ENCODE peak calls at places on chromosomes 11 and 22, in seven cellular contexts. K is HL-60; W is CD4-positive, alpha-beta T cell; F is A549; V is ascending aorta; L is progenitor cell of endocrine pancreas; I is tibial artery. J is an unnamed sample.

GRCh38 chr11:130580372-130580771 is 131.9 kb downstream of the ADAMTS15 start:
- DNase-seq in K (no peak), V (no peak), L (no peak), I (no peak), W (no peak), F (peak; percentile 60), J (no peak)

GRCh38 chr11:45745065-45745811 is 59.7 kb upstream of the SLC35C1 start:
- DNase-seq in V (no peak), F (no peak), W (no peak), I (peak; percentile 60), L (no peak), K (no peak), J (no peak)

GRCh38 chr11:48083427-48083826 is 103.1 kb downstream of the PTPRJ start:
- DNase-seq in V (no peak), L (no peak), W (no peak), I (no peak), K (peak; percentile 21), F (no peak), J (no peak)

GRCh38 chr22:49825436-49825835 is 2.2 kb downstream of the BRD1 start:
- DNase-seq in W (no peak), K (no peak), F (no peak), L (no peak), V (no peak), I (no peak), J (no peak)

GRCh38 chr11:73990727-73991126 is 8.1 kb upstream of the UCP2 start:
- DNase-seq in L (no peak), K (no peak), I (no peak), F (no peak), V (no peak), W (no peak), J (no peak)

GRCh38 chr11:27933992-27934829 is 173.7 kb downstream of the KIF18A start:
- DNase-seq in W (no peak), V (no peak), K (no peak), F (peak; percentile 15), L (no peak), I (no peak), J (no peak)

GRCh38 chr22:28711820-28712777 is 29.5 kb downstream of the CHEK2 start:
- DNase-seq in I (peak; percentile 22), L (no peak), W (no peak), K (no peak), F (peak; percentile 28), V (no peak), J (no peak)

GRCh38 chr11:120442031-120442430 is 69.5 kb upstream of the GRIK4 start:
- DNase-seq in K (no peak), W (no peak), L (no peak), I (no peak), V (no peak), F (no peak), J (no peak)

GRCh38 chr11:115672999-115673411 is 168.8 kb upstream of the CADM1 start:
- DNase-seq in V (no peak), L (no peak), W (no peak), K (no peak), F (no peak), I (peak; percentile 40), J (no peak)

GRCh38 chr22:25700996-25701815 is 40.8 kb upstream of the MYO18B start:
- DNase-seq in F (no peak), K (no peak), L (no peak), W (no peak), I (no peak), V (no peak), J (no peak)

GRCh38 chr11:12200359-12201015 is 90.1 kb downstream of the MICAL2 start:
- DNase-seq in F (no peak), K (no peak), L (no peak), I (peak; percentile 69), W (no peak), V (no peak), J (no peak)

GRCh38 chr11:79456501-79456900 is 15.7 kb upstream of the TENM4 start:
- DNase-seq in K (no peak), V (no peak), I (no peak), W (no peak), F (no peak), L (no peak), J (no peak)

GRCh38 chr11:79466411-79466810 is 25.6 kb upstream of the TENM4 start:
- DNase-seq in L (no peak), W (no peak), K (no peak), V (no peak), I (no peak), F (no peak), J (no peak)

GRCh38 chr11:79458712-79459111 is 17.9 kb upstream of the TENM4 start:
- DNase-seq in V (no peak), L (no peak), F (no peak), W (no peak), K (no peak), I (no peak), J (no peak)

GRCh38 chr11:79465160-79465559 is 24.3 kb upstream of the TENM4 start:
- DNase-seq in I (no peak), L (no peak), V (no peak), W (no peak), K (no peak), F (no peak), J (no peak)

GRCh38 chr11:79461144-79461543 is 20.3 kb upstream of the TENM4 start:
- DNase-seq in V (no peak), L (no peak), I (no peak), W (no peak), F (no peak), K (no peak), J (no peak)
- TF ChIP-seq CTCF in V (no peak), L (peak; percentile 70), I (peak; percentile 46), W (no peak), F (peak; percentile 31), K (no peak), J (no peak)

DNA sequence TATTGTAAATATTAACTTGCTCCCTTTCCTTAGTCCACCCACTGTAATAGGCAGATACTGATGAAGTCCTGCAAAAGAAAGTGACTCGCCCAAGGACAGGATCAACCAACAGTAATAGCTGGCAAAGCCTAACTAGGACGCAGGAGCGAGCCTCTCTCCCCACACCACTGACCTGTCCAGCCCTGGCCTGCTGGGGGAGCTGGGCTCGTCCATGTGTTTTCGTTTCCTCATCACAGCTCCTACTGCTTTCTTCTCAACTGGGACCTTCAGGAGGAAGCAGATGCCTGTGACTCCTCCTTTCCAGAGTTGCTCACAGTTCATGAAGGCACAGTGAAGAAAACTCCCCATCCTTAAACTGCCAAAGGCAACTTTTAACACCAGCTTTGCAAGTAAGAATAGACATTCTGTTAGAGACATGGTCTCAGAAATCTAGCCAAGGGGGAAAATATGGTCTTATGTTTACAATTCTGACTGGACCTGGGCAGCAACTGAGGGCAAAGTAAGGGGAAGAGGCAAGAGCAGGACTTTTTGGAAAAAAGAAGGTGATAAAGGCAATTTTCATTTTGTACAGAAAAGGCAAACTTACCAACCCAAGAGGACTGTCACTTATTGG is 11.6 kb upstream of the GPHA2 start:
- DNase-seq in V (no peak), L (no peak), I (no peak), K (no peak), F (no peak), W (no peak), J (no peak)
- TF ChIP-seq CTCF in V (no peak), L (no peak), I (no peak), K (no peak), F (no peak), W (no peak), J (no peak)

DNA sequence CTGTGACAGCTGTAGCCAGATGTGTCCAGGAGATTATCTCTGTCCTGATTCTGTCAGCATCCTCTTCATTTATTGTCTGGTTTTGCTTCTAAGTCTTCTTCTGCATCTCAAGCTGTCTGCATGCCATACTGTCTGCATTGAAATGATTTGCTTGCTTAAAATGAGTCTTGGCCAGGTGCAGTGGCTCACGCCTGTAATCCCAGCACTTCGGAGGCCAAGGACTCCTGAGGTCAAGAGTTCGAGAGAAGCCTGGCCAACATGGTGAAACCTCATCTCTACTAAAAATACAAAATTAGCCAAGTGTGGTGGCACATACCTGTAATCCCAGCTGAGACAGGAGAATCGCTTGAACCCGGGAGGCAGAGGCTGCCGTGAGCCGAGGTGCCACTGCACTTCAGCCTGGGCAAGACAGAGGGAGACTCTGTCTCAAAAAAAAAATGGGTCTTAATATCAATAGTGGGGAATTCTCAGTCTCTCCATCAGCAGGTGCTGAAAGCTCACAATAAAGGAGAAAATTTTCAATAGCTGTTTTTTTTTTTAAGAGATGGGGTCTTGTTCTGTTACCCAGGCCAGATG is 39.2 kb upstream of the AMPD3 start:
- DNase-seq in V (no peak), K (no peak), W (no peak), I (no peak), L (no peak), F (no peak), J (no peak)
- TF ChIP-seq CTCF in V (no peak), K (no peak), W (no peak), I (no peak), L (no peak), F (no peak), J (no peak)

GRCh38 chr11:95155385-95155784 is 65.7 kb downstream of the ENDOD1 start:
- DNase-seq in V (no peak), K (no peak), I (no peak), W (no peak), F (no peak), L (no peak), J (no peak)

GRCh38 chr11:95152878-95153856 is 63.5 kb downstream of the ENDOD1 start:
- DNase-seq in F (no peak), W (no peak), K (no peak), V (no peak), L (no peak), I (no peak), J (no peak)

GRCh38 chr11:95153857-95154246 is 64.2 kb downstream of the ENDOD1 start:
- DNase-seq in W (no peak), L (no peak), V (no peak), F (no peak), I (no peak), K (no peak), J (no peak)

GRCh38 chr11:95156133-95156731 is 66.6 kb downstream of the ENDOD1 start:
- DNase-seq in F (no peak), I (no peak), L (no peak), K (no peak), V (no peak), W (no peak), J (no peak)

GRCh38 chr11:95154514-95154913 is 64.9 kb downstream of the ENDOD1 start:
- DNase-seq in W (peak; percentile 48), V (no peak), I (no peak), K (peak; percentile 84), L (peak; percentile 25), F (peak; percentile 36), J (no peak)
- TF ChIP-seq CTCF in W (peak; percentile 79), V (peak; percentile 21), I (peak; percentile 47), K (peak; percentile 25), L (peak; percentile 79), F (peak; percentile 56), J (peak; percentile 34)

GRCh38 chr11:66639066-66639813 is 737 bp downstream of the RBM4 start:
- DNase-seq in K (peak; percentile 14), F (no peak), V (no peak), W (no peak), L (no peak), I (peak; percentile 29), J (no peak)

GRCh38 chr11:66637557-66638176 is 836 bp upstream of the RBM4 start:
- DNase-seq in F (no peak), L (no peak), K (no peak), V (no peak), W (no peak), I (no peak), J (no peak)

GRCh38 chr11:66636411-66636810 is 2.1 kb upstream of the RBM4 start:
- DNase-seq in W (no peak), V (no peak), K (no peak), I (no peak), L (no peak), F (no peak), J (no peak)

GRCh38 chr11:66641834-66642233 is 3.3 kb downstream of the RBM4 start:
- DNase-seq in K (no peak), I (no peak), W (no peak), L (no peak), F (no peak), V (no peak), J (no peak)

GRCh38 chr11:66638177-66639065 is at the start of gene RBM4:
- DNase-seq in W (peak; percentile 94), K (peak; percentile 100), L (peak; percentile 94), V (peak; percentile 96), I (peak; percentile 98), F (peak; percentile 99), J (peak; percentile 99)
- TF ChIP-seq CTCF in W (no peak), K (no peak), L (no peak), V (no peak), I (peak; percentile 29), F (peak; percentile 6), J (no peak)